ENCODE peak calls at places on chromosome 4, in four cellular contexts. S, G, C and V are unnamed samples.
A peak's percentile ranks its signal among the peaks of the same experiment; 100 is the strongest.

GRCh38 chr4:173958445-173958844 is 325.0 kb downstream of the FBXO8 start:
- DNase-seq in S (no peak), G (peak; percentile 47), C (no peak), V (no peak)

GRCh38 chr4:169094656-169095231 is 84.7 kb upstream of the CBR4 start:
- DNase-seq in C (no peak), S (no peak), G (no peak), V (no peak)

GRCh38 chr4:80243274-80244018 is 23.0 kb upstream of the FGF5 start:
- DNase-seq in C (no peak), G (no peak), S (no peak), V (no peak)

GRCh38 chr4:126661194-126661593 is 971.6 kb upstream of the INTU start:
- DNase-seq in G (peak; percentile 52), C (no peak), S (no peak), V (no peak)

GRCh38 chr4:118270492-118270891 is 82.3 kb downstream of the PRSS12 start:
- DNase-seq in S (no peak), C (peak; percentile 24), G (peak; percentile 39), V (no peak)

GRCh38 chr4:180225977-180226376 is 2017.2 kb upstream of the TENM3 start:
- DNase-seq in S (no peak), C (no peak), G (no peak), V (no peak)

GRCh38 chr4:48255130-48255958 is 14.3 kb downstream of the TEC start:
- DNase-seq in G (peak; percentile 12), C (no peak), S (no peak), V (no peak)

GRCh38 chr4:125796138-125796537 is 481.4 kb downstream of the FAT4 start:
- DNase-seq in C (no peak), G (no peak), S (no peak), V (no peak)

GRCh38 chr4:166165829-166166420 is 292.9 kb downstream of the TLL1 start:
- DNase-seq in C (peak; percentile 74), S (no peak), G (peak; percentile 66), V (no peak)

GRCh38 chr4:57100979-57101629 is 9.1 kb downstream of the IGFBP7 start:
- DNase-seq in S (no peak), C (no peak), G (no peak), V (no peak)

GRCh38 chr4:10108391-10108790 is 8.2 kb downstream of the WDR1 start:
- DNase-seq in C (no peak), S (peak; percentile 23), G (no peak), V (no peak)

GRCh38 chr4:82957045-82957444 is 53.6 kb downstream of the LIN54 start:
- DNase-seq in C (no peak), S (no peak), G (no peak), V (no peak)

GRCh38 chr4:158161561-158162354 is 11.1 kb downstream of the GASK1B start:
- DNase-seq in S (no peak), G (peak; percentile 98), C (no peak), V (peak; percentile 78)

GRCh38 chr4:6293097-6293445 is 23.4 kb downstream of the WFS1 start:
- DNase-seq in S (no peak), G (no peak), C (no peak), V (no peak)

GRCh38 chr4:76752911-76753494 is 144.9 kb downstream of the SOWAHB start:
- DNase-seq in S (no peak), G (peak; percentile 99), C (no peak), V (peak; percentile 16)

GRCh38 chr4:15479089-15479912 is 9.6 kb downstream of the CC2D2A start:
- DNase-seq in S (peak; percentile 68), G (peak; percentile 81), C (peak; percentile 80), V (peak; percentile 67)

GRCh38 chr4:140653718-140654515 is 85.2 kb upstream of the UCP1 start:
- DNase-seq in G (peak; percentile 24), S (no peak), C (peak; percentile 59), V (no peak)

GRCh38 chr4:85780664-85781063 is 305.7 kb downstream of the ARHGAP24 start:
- DNase-seq in G (peak; percentile 65), C (no peak), S (no peak), V (no peak)

GRCh38 chr4:8582941-8583654 is 2.9 kb downstream of the GPR78 start:
- DNase-seq in S (peak; percentile 28), G (no peak), C (no peak), V (no peak)

GRCh38 chr4:170374770-170375169 is 285.0 kb upstream of the AADAT start:
- DNase-seq in G (no peak), C (no peak), S (no peak), V (no peak)

GRCh38 chr4:130165381-130165780 is 1069.4 kb downstream of the C4orf33 start:
- DNase-seq in S (no peak), G (no peak), C (no peak), V (no peak)

GRCh38 chr4:83876047-83876446 is 340.1 kb downstream of the GPAT3 start:
- DNase-seq in S (no peak), C (no peak), G (peak; percentile 39), V (no peak)

GRCh38 chr4:16721618-16722291 is 176.7 kb downstream of the LDB2 start:
- DNase-seq in S (no peak), G (peak; percentile 89), C (no peak), V (no peak)

GRCh38 chr4:11746734-11747133 is 318.0 kb upstream of the HS3ST1 start:
- DNase-seq in C (no peak), S (no peak), G (peak; percentile 52), V (no peak)

GRCh38 chr4:11743961-11744360 is 315.3 kb upstream of the HS3ST1 start:
- DNase-seq in S (no peak), C (no peak), G (no peak), V (no peak)

GRCh38 chr4:11743236-11743635 is 314.5 kb upstream of the HS3ST1 start:
- DNase-seq in S (no peak), G (peak; percentile 44), C (no peak), V (no peak)

GRCh38 chr4:11748169-11748872 is 319.6 kb upstream of the HS3ST1 start:
- DNase-seq in C (no peak), S (no peak), G (peak; percentile 89), V (no peak)
- H3K27ac ChIP-seq in C (no peak overlapping the region), S (no peak overlapping the region), G (no peak overlapping the region), V (no peak overlapping the region)

GRCh38 chr4:34676390-34676789 is 1567.9 kb downstream of the ARAP2 start:
- DNase-seq in C (no peak), S (no peak), G (no peak), V (no peak)
- H3K4me3 ChIP-seq in C (no peak overlapping the region), S (no peak overlapping the region), G (no peak overlapping the region), V (no peak overlapping the region)

GRCh38 chr4:128191115-128191897 is 96.3 kb downstream of the PGRMC2 start:
- DNase-seq in C (peak; percentile 64), G (peak; percentile 60), S (no peak), V (peak; percentile 57)
- H3K36me3 ChIP-seq in C (no peaks in the 10 kb centered on the region), G (no peaks in the 10 kb centered on the region), S (no peaks in the 10 kb centered on the region), V (no peaks in the 10 kb centered on the region)

GRCh38 chr4:153722036-153722435 is 37.8 kb downstream of the RNF175 start:
- DNase-seq in G (no peak), S (no peak), C (no peak), V (no peak)

GRCh38 chr4:153725811-153726154 is 34.0 kb downstream of the RNF175 start:
- DNase-seq in G (no peak), C (no peak), S (no peak), V (no peak)

GRCh38 chr4:153728151-153728550 is 31.7 kb downstream of the RNF175 start:
- DNase-seq in C (no peak), G (no peak), S (no peak), V (no peak)

GRCh38 chr4:153725070-153725810 is 34.6 kb downstream of the RNF175 start:
- DNase-seq in G (no peak), C (no peak), S (no peak), V (no peak)

DNA sequence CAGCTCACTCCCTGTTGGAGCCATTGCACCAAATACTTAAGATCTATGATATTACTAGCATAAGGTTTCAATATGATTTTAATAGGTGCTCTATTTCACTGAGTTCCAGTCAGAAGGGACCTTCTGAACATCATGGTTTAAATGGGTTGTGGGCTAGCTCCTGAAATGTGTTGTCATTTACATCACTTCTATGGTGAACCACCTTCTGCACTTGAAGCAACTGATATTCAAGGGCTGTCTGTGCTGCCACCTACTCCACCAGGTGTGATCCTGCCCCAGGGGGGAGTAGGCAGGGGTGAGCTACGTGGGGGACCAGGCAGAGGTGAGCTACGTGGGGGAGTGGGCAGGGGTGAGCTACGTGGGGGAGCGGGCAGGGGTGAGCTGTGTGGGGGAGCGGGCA is 35.2 kb downstream of the RNF175 start:
- DNase-seq in C (no peak), G (no peak), S (no peak), V (no peak)
- H3K27ac ChIP-seq in C (no peak overlapping the region), G (no peak overlapping the region), S (no peak overlapping the region), V (no peak overlapping the region)

DNA sequence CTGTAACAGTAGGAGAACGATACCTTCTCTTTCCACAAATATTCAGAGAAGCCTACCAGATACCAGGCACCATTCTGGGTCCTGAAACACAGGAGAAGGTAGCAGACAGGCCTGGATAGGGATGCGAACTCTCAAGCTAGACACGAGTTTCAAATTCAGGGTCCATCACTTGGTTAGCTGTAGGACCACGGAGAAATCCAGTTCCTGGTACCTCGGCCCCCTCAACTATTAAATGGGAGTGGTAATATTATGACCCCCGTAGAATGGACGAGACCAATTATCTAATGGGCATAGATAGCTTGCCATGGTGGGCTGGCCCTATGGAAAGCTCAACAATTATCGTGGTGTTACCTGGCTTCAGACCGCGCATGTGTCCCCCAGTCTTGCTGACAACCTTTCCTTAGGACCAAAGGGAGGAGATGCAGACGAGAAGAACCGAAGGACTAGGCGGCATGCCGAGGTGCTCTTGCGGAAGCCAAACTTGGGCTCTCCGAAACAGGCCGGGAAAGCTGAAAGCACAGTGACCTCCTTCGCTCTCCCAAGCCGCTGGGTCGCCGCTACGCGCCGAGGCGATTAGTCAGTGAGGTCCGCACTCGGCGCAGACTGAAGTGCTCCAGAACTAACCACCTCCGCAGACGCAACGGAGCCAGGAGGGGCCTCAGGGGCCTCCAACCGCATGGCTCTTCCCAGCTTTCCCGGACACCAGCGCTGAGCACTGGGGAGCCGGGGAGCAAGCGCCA is 19.6 kb downstream of the NKX3-2 start:
- DNase-seq in G (peak; percentile 73), C (no peak), S (peak; percentile 24), V (no peak)
- H3K4me3 ChIP-seq in G (no peak overlapping the region), C (no peak overlapping the region), S (no peak overlapping the region), V (no peak overlapping the region)

GRCh38 chr4:151105454-151106032 is 6.1 kb downstream of the RPS3A start:
- DNase-seq in C (no peak), G (no peak), S (no peak), V (no peak)

GRCh38 chr4:151114338-151114737 is 14.9 kb downstream of the RPS3A start:
- DNase-seq in C (no peak), S (no peak), G (peak; percentile 32), V (no peak)

GRCh38 chr4:151107063-151107462 is 7.6 kb downstream of the RPS3A start:
- DNase-seq in G (no peak), S (no peak), C (no peak), V (no peak)

GRCh38 chr4:151114986-151115385 is 15.6 kb downstream of the RPS3A start:
- DNase-seq in S (no peak), G (peak; percentile 51), C (no peak), V (no peak)

GRCh38 chr4:151110236-151110635 is 10.8 kb downstream of the RPS3A start:
- DNase-seq in S (no peak), G (no peak), C (no peak), V (no peak)
- H3K36me3 ChIP-seq in S (peaks cover 4% of the 10 kb centered on the region), G (peaks cover 4% of the 10 kb centered on the region), C (peaks cover 78% of the 10 kb centered on the region), V (no peaks in the 10 kb centered on the region)